ENCODE peak calls at places on chromosomes 2 and 18, in six cellular contexts. B, V, A, G, E and R are unnamed samples.

GRCh38 chr2:163414121-163414520 is 321.7 kb downstream of the FIGN start:
- DNase-seq in B (no peak), V (no peak), A (no peak), G (no peak), E (no peak), R (no peak)

GRCh38 chr2:120741514-120742448 is 6.1 kb downstream of the GLI2 start:
- DNase-seq in B (no peak), V (no peak), A (no peak), G (no peak), E (peak), R (no peak)

GRCh38 chr2:231199219-231199618 is 788 bp downstream of the ARMC9 start:
- DNase-seq in B (no peak), V (no peak), A (no peak), G (no peak), E (peak), R (no peak)

GRCh38 chr2:189254268-189254883 is 74.8 kb upstream of the COL5A2 start:
- DNase-seq in B (no peak), V (peak), A (no peak), G (no peak), E (no peak), R (no peak)

GRCh38 chr18:74310411-74310810 is 5.2 kb upstream of the C18orf63 start:
- DNase-seq in B (no peak), V (no peak), A (no peak), G (no peak), E (no peak), R (no peak)

GRCh38 chr2:207394812-207395534 is 134.8 kb upstream of the CREB1 start:
- DNase-seq in B (no peak), V (peak), A (no peak), G (no peak), E (no peak), R (no peak)

GRCh38 chr2:147232225-147232669 is 612.6 kb upstream of the ACVR2A start:
- DNase-seq in B (no peak), V (no peak), A (no peak), G (no peak), E (no peak), R (no peak)

GRCh38 chr2:96413067-96413722 is 77.6 kb downstream of the NCAPH start:
- DNase-seq in B (no peak), V (peak), A (no peak), G (no peak), E (peak), R (no peak)

GRCh38 chr2:201969241-201969937 is 64.3 kb upstream of the FZD7 start:
- DNase-seq in B (no peak), V (no peak), A (no peak), G (no peak), E (no peak), R (no peak)

GRCh38 chr18:53567935-53568574 is 656.4 kb downstream of the MBD2 start:
- DNase-seq in B (no peak), V (peak), A (no peak), G (no peak), E (no peak), R (peak)

GRCh38 chr2:19362094-19362649 is 3.7 kb upstream of the OSR1 start:
- DNase-seq in B (no peak), V (no peak), A (peak), G (no peak), E (no peak), R (no peak)

GRCh38 chr2:437772-438393 is 150.0 kb upstream of the ALKAL2 start:
- DNase-seq in B (peak), V (no peak), A (peak), G (no peak), E (peak), R (no peak)

GRCh38 chr2:178449700-178450573 is 1.0 kb downstream of the PRKRA start:
- DNase-seq in B (no peak), V (no peak), A (no peak), G (no peak), E (no peak), R (no peak)

GRCh38 chr18:61606759-61607158 is 273.5 kb downstream of the CDH20 start:
- DNase-seq in B (no peak), V (peak), A (no peak), G (no peak), E (peak), R (no peak)

GRCh38 chr2:54409752-54410151 is 46.4 kb upstream of the SPTBN1 start:
- DNase-seq in B (no peak), V (no peak), A (no peak), G (no peak), E (no peak), R (no peak)

GRCh38 chr2:768484-768883 is 91.3 kb upstream of the TMEM18 start:
- DNase-seq in B (no peak), V (no peak), A (no peak), G (no peak), E (no peak), R (no peak)

GRCh38 chr2:102187191-102188150 is 648 bp downstream of the IL1RL2 start:
- DNase-seq in B (peak), V (no peak), A (peak), G (no peak), E (peak), R (no peak)

GRCh38 chr18:12271376-12272235 is 17.4 kb downstream of the CIDEA start:
- DNase-seq in B (no peak), V (peak), A (peak), G (peak), E (peak), R (no peak)